ENCODE peak calls at places on chromosomes 5 and 9, in four cellular contexts. P is Peyer's patch, X is PC-9, N is ovary. A is an unnamed sample.

GRCh38 chr9:110650261-110650660 is 18.3 kb upstream of the MUSK start:
- DNase-seq in P (no peak), X (no peak), N (no peak), A (no peak)

GRCh38 chr9:76644171-76644570 is 120.1 kb upstream of the PCA3 start:
- DNase-seq in X (no peak), P (no peak), N (no peak), A (no peak)

GRCh38 chr5:146646441-146646840 is 130.5 kb upstream of the GPR151 start:
- DNase-seq in N (no peak), P (no peak), X (no peak), A (no peak)

GRCh38 chr9:27473135-27473534 is 51.0 kb upstream of the IFNK start:
- DNase-seq in P (no peak), X (no peak), N (peak; percentile 37), A (no peak)

GRCh38 chr9:98209530-98209929 is 17.1 kb upstream of the CORO2A start:
- DNase-seq in N (no peak), P (no peak), X (no peak), A (no peak)

GRCh38 chr5:135220394-135221186 is 178.4 kb downstream of the MACROH2A1 start:
- DNase-seq in X (no peak), P (peak; percentile 16), N (no peak), A (no peak)

GRCh38 chr9:98488578-98489312 is 220.0 kb downstream of the GABBR2 start:
- DNase-seq in P (no peak), X (peak; percentile 94), N (no peak), A (no peak)

GRCh38 chr9:134638503-134639090 is 3.0 kb upstream of the COL5A1 start:
- DNase-seq in P (no peak), X (no peak), N (no peak), A (no peak)

GRCh38 chr5:31225118-31225517 is 31.6 kb downstream of the CDH6 start:
- DNase-seq in X (no peak), N (no peak), P (no peak), A (no peak)

GRCh38 chr9:111284703-111285102 is 45.3 kb downstream of the OR2K2 start:
- DNase-seq in X (no peak), P (no peak), N (no peak), A (no peak)

GRCh38 chr5:141835928-141836667 is 42.1 kb downstream of the PCDH1 start:
- DNase-seq in P (no peak), N (no peak), X (no peak), A (no peak)

GRCh38 chr5:35171991-35172390 is 58.3 kb downstream of the PRLR start:
- DNase-seq in X (no peak), N (no peak), P (no peak), A (no peak)

GRCh38 chr5:35171108-35171507 is 59.2 kb downstream of the PRLR start:
- DNase-seq in X (no peak), N (no peak), P (no peak), A (no peak)

GRCh38 chr5:35177783-35178182 is 52.5 kb downstream of the PRLR start:
- DNase-seq in P (no peak), N (no peak), X (no peak), A (no peak)

GRCh38 chr5:35172526-35172925 is 57.8 kb downstream of the PRLR start:
- DNase-seq in N (no peak), X (no peak), P (no peak), A (no peak)
- H3K4me3 ChIP-seq in N (no peak overlapping the region), X (no peak overlapping the region), P (no peak overlapping the region), A (no peak overlapping the region)

GRCh38 chr5:66986009-66986408 is 210.6 kb downstream of the CD180 start:
- DNase-seq in N (no peak), P (no peak), X (no peak), A (no peak)

GRCh38 chr5:66987540-66987939 is 209.1 kb downstream of the CD180 start:
- DNase-seq in P (no peak), N (no peak), X (no peak), A (no peak)

GRCh38 chr5:66987126-66987525 is 209.5 kb downstream of the CD180 start:
- DNase-seq in P (no peak), X (no peak), N (no peak), A (no peak)

GRCh38 chr5:66987949-66988838 is 208.4 kb downstream of the CD180 start:
- DNase-seq in P (no peak), N (no peak), X (no peak), A (no peak)

GRCh38 chr5:66985394-66985793 is 211.2 kb downstream of the CD180 start:
- DNase-seq in X (no peak), P (no peak), N (no peak), A (no peak)
- H3K27ac ChIP-seq in X (no peak overlapping the region), P (no peak overlapping the region), N (no peak overlapping the region), A (no peak overlapping the region)

GRCh38 chr5:60545526-60545925 is 154.4 kb downstream of the DEPDC1B start:
- DNase-seq in P (no peak), X (no peak), N (no peak), A (no peak)

GRCh38 chr5:60544162-60544561 is 155.8 kb downstream of the DEPDC1B start:
- DNase-seq in P (no peak), N (no peak), X (no peak), A (no peak)

GRCh38 chr5:60549841-60550240 is 150.1 kb downstream of the DEPDC1B start:
- DNase-seq in N (no peak), X (no peak), P (no peak), A (no peak)

GRCh38 chr5:60550311-60550710 is 149.7 kb downstream of the DEPDC1B start:
- DNase-seq in P (no peak), N (no peak), X (no peak), A (no peak)

GRCh38 chr5:60546157-60546556 is 153.8 kb downstream of the DEPDC1B start:
- DNase-seq in X (no peak), N (no peak), P (no peak), A (no peak)
- H3K4me3 ChIP-seq in X (no peak overlapping the region), N (no peak overlapping the region), P (no peak overlapping the region), A (no peak overlapping the region)

GRCh38 chr9:78724896-78725295 is 428.0 kb downstream of the PSAT1 start:
- DNase-seq in P (no peak), N (no peak), X (no peak), A (no peak)

DNA sequence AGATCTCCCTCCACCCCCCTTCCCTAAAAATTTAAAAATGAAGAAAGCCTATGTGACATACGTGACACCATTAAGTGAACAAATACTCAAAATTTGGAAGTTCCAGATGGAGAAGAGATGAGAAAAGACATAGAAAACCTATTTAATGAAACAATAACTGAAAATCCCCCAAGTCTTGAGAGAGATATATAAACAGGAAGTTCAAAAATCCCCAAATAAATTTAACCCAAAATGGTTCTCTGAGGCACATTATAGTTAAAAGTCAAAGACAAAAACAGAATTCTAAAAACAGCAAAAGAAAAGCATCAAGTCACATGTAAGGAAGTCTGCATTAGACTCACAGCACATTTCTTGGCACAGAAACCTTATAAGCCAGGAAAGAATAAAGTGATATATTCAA is 428.6 kb downstream of the PSAT1 start:
- DNase-seq in X (no peak), N (no peak), P (no peak), A (no peak)
- H3K27ac ChIP-seq in X (no peak overlapping the region), N (no peak overlapping the region), P (no peak overlapping the region), A (no peak overlapping the region)

DNA sequence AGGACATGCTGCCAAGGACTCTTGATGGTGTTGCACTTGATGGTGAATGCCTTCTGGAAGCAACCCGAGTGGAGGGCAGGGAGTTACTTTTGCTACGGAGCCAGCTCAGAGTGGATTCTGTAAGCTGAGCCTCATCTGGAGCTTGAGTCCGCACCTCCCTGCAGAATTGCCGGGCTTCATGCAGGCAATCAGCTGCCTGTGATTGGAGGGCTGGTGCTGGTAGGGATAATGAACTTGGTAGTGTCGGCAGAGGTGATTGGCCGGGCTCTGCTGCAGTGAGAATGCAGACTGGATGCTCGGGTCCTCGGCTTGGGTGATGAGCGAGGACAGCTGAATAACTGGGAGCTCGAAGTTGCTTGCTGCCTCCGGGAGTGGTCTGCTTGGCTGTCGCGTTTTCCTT is 23.1 kb downstream of the SLC25A25 start:
- DNase-seq in X (no peak), P (no peak), N (peak; percentile 72), A (no peak)
- H3K4me3 ChIP-seq in X (no peak overlapping the region), P (no peak overlapping the region), N (peak overlapping the region; percentile 18), A (no peak overlapping the region)

DNA sequence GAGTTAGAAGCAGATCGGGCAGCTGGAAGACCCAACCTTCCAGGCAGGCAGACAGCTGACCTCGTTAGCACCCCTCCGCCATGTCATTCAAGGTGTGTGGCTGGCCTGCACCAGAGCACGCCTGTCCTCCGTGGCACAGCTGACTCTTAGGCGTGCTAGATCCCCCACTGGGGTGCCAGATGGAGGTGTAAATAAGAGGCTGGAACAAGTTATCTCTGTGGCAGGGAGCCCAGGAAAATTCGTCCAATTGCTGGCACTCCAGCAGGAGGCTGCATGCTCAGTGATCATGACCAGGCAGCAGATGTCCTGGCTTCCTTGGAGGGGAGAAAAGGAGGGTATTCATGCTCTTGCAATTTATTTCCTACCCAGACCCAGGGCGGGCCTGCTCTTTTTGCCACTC is 7.8 kb upstream of the ALDOB start:
- DNase-seq in X (no peak), N (peak; percentile 27), P (peak; percentile 75), A (no peak)
- H3K27ac ChIP-seq in X (no peak overlapping the region), N (no peak overlapping the region), P (peak overlapping the region; percentile 23), A (no peak overlapping the region)

GRCh38 chr5:123813251-123813650 is 301.3 kb downstream of the CSNK1G3 start:
- DNase-seq in X (no peak), N (no peak), P (no peak), A (no peak)
- H3K4me3 ChIP-seq in X (no peak overlapping the region), N (no peak overlapping the region), P (no peak overlapping the region), A (no peak overlapping the region)